ENCODE peak calls at places on chromosome 17, in nine cellular contexts. D is stimulated activated CD8-positive, alpha-beta memory T cell treated with anti-CD3 and anti-CD28 coated beads, Interleukin-4, amount 100 ng/mL, for 24 hours; H is mesothelial cell of epicardium; J is germinal center; T is right lobe of liver; N is activated CD4-positive, alpha-beta T cell treated with anti-CD3 and anti-CD28 coated beads for 24 hours; Q is heart right ventricle; E is left ventricle myocardium superior; V is NCI-H1417. F is an unnamed sample.

GRCh38 chr17:40461036-40461721 is 17.9 kb downstream of the IGFBP4 start:
- DNase-seq in J (no peak), Q (no peak), V (no peak), T (no peak), E (no peak), N (no peak), H (no peak), D (no peak), F (no peak)

GRCh38 chr17:1995321-1996242 is 29.6 kb downstream of the RTN4RL1 start:
- DNase-seq in T (peak), D (no peak), J (no peak), E (no peak), Q (no peak), V (peak), H (no peak), N (no peak), F (no peak)

GRCh38 chr17:18851206-18851605 is 6.7 kb upstream of the PRPSAP2 start:
- DNase-seq in D (no peak), H (no peak), T (no peak), E (no peak), N (no peak), J (no peak), V (no peak), Q (no peak), F (no peak)

GRCh38 chr17:43760254-43760852 is 1.8 kb upstream of the SOST start:
- DNase-seq in E (peak), D (peak), V (peak), T (peak), H (peak), N (peak), Q (peak), J (peak), F (peak)

GRCh38 chr17:20121359-20122235 is 112.4 kb downstream of the SPECC1 start:
- DNase-seq in Q (peak), H (peak), E (peak), V (peak), N (peak), T (peak), J (peak), D (peak), F (peak)

GRCh38 chr17:63514477-63514876 is 8.7 kb upstream of the KCNH6 start:
- DNase-seq in D (no peak), Q (no peak), N (no peak), V (peak), T (no peak), E (no peak), J (no peak), H (no peak), F (no peak)

GRCh38 chr17:69547947-69548346 is 133.4 kb downstream of the MAP2K6 start:
- DNase-seq in N (no peak), E (no peak), J (no peak), Q (no peak), H (no peak), V (no peak), T (no peak), D (no peak), F (no peak)

GRCh38 chr17:37107406-37108083 is 158.8 kb downstream of the AATF start:
- DNase-seq in E (peak), Q (peak), V (no peak), T (peak), J (no peak), H (no peak), D (no peak), N (no peak), F (peak)

GRCh38 chr17:44222112-44222869 is 2.8 kb upstream of the UBTF start:
- DNase-seq in Q (peak), N (no peak), D (no peak), T (peak), J (peak), V (peak), H (peak), E (peak), F (peak)

GRCh38 chr17:81135503-81136283 is 29.6 kb upstream of the PVALEF start:
- DNase-seq in H (no peak), D (no peak), J (no peak), N (no peak), E (no peak), T (no peak), V (peak), Q (no peak), F (no peak)

GRCh38 chr17:50149425-50150353 is 788 bp downstream of the PPP1R9B start:
- DNase-seq in N (no peak), D (peak), Q (no peak), H (peak), T (peak), J (peak), V (peak), E (peak), F (peak)

GRCh38 chr17:29592850-29593545 is at the start of gene ANKRD13B:
- DNase-seq in T (no peak), J (no peak), E (peak), D (no peak), Q (peak), N (no peak), H (no peak), V (peak), F (peak)

GRCh38 chr17:80036715-80037477 is 454 bp downstream of the CCDC40 start:
- DNase-seq in Q (peak), H (peak), V (peak), D (peak), T (no peak), N (no peak), J (peak), E (peak), F (peak)

GRCh38 chr17:28828294-28829040 is 14.1 kb downstream of the FAM222B start:
- DNase-seq in E (no peak), D (no peak), J (no peak), V (no peak), N (no peak), H (no peak), Q (no peak), T (no peak), F (peak)

GRCh38 chr17:49959183-49959935 is 9.6 kb upstream of the DLX4 start:
- DNase-seq in V (no peak), J (no peak), D (no peak), N (no peak), Q (no peak), E (no peak), H (no peak), T (no peak), F (no peak)

GRCh38 chr17:33523577-33523981 is 230.5 kb upstream of the ASIC2 start:
- DNase-seq in H (no peak), T (no peak), E (no peak), N (no peak), D (no peak), Q (no peak), J (no peak), V (no peak), F (no peak)

GRCh38 chr17:2904135-2904534 is 107.9 kb downstream of the RAP1GAP2 start:
- DNase-seq in D (no peak), T (no peak), J (no peak), N (no peak), V (no peak), Q (peak), H (no peak), E (peak), F (peak)